ENCODE peak calls at places on chromosome 19, in five cellular contexts. One of them, this sample, is unnamed.

GRCh38 chr19:24166055-24166454 is 79.1 kb downstream of the ZNF254 start:
- DNase-seq in NCI-H1105 treated with DMSO at 0.1 percent for 48 hours: no peak
- DNase-seq in HFFc6: peak
- DNase-seq in progenitor cell of endocrine pancreas: no peak
- DNase-seq in mesenteric fat pad: no peak
- DNase-seq in this sample: peak

GRCh38 chr19:46776927-46777911 is 11.2 kb downstream of the SLC1A5 start:
- DNase-seq in NCI-H1105 treated with DMSO at 0.1 percent for 48 hours: no peak
- DNase-seq in mesenteric fat pad: no peak
- DNase-seq in HFFc6: no peak
- DNase-seq in progenitor cell of endocrine pancreas: no peak
- DNase-seq in this sample: no peak

GRCh38 chr19:42023121-42023942 is 29.3 kb upstream of the ATP1A3 start:
- DNase-seq in NCI-H1105 treated with DMSO at 0.1 percent for 48 hours: no peak
- DNase-seq in HFFc6: peak
- DNase-seq in progenitor cell of endocrine pancreas: no peak
- DNase-seq in mesenteric fat pad: no peak
- DNase-seq in this sample: no peak

GRCh38 chr19:38670921-38671398 is 23.5 kb downstream of the ACTN4 start:
- DNase-seq in progenitor cell of endocrine pancreas: no peak
- DNase-seq in HFFc6: peak
- DNase-seq in NCI-H1105 treated with DMSO at 0.1 percent for 48 hours: no peak
- DNase-seq in mesenteric fat pad: no peak
- DNase-seq in this sample: no peak

GRCh38 chr19:37948362-37948761 is 41.4 kb downstream of the SIPA1L3 start:
- DNase-seq in HFFc6: no peak
- DNase-seq in mesenteric fat pad: no peak
- DNase-seq in progenitor cell of endocrine pancreas: no peak
- DNase-seq in NCI-H1105 treated with DMSO at 0.1 percent for 48 hours: no peak
- DNase-seq in this sample: peak

GRCh38 chr19:56896041-56896440 is 55.5 kb upstream of the PEG3 start:
- DNase-seq in HFFc6: no peak
- DNase-seq in NCI-H1105 treated with DMSO at 0.1 percent for 48 hours: no peak
- DNase-seq in progenitor cell of endocrine pancreas: no peak
- DNase-seq in mesenteric fat pad: peak
- DNase-seq in this sample: no peak

GRCh38 chr19:58227964-58228583 is 640 bp upstream of the ZNF544 start:
- DNase-seq in NCI-H1105 treated with DMSO at 0.1 percent for 48 hours: no peak
- DNase-seq in HFFc6: no peak
- DNase-seq in mesenteric fat pad: no peak
- DNase-seq in progenitor cell of endocrine pancreas: no peak
- DNase-seq in this sample: peak

GRCh38 chr19:48784527-48784926 is 26.3 kb downstream of the BCAT2 start:
- DNase-seq in mesenteric fat pad: no peak
- DNase-seq in NCI-H1105 treated with DMSO at 0.1 percent for 48 hours: no peak
- DNase-seq in HFFc6: no peak
- DNase-seq in progenitor cell of endocrine pancreas: no peak
- DNase-seq in this sample: no peak

GRCh38 chr19:12796146-12797071 is 5.1 kb downstream of the JUNB start:
- DNase-seq in HFFc6: peak
- DNase-seq in mesenteric fat pad: no peak
- DNase-seq in NCI-H1105 treated with DMSO at 0.1 percent for 48 hours: peak
- DNase-seq in progenitor cell of endocrine pancreas: peak
- DNase-seq in this sample: peak

GRCh38 chr19:48926909-48927308 is 6.6 kb upstream of the DHDH start:
- DNase-seq in NCI-H1105 treated with DMSO at 0.1 percent for 48 hours: no peak
- DNase-seq in progenitor cell of endocrine pancreas: no peak
- DNase-seq in HFFc6: peak
- DNase-seq in mesenteric fat pad: no peak
- DNase-seq in this sample: peak

GRCh38 chr19:41870401-41870873 is 6.6 kb upstream of the CD79A start:
- DNase-seq in HFFc6: peak
- DNase-seq in mesenteric fat pad: no peak
- DNase-seq in progenitor cell of endocrine pancreas: no peak
- DNase-seq in NCI-H1105 treated with DMSO at 0.1 percent for 48 hours: no peak
- DNase-seq in this sample: peak

GRCh38 chr19:35712529-35712909 is 5.3 kb upstream of the KMT2B start:
- DNase-seq in HFFc6: no peak
- DNase-seq in mesenteric fat pad: no peak
- DNase-seq in progenitor cell of endocrine pancreas: no peak
- DNase-seq in NCI-H1105 treated with DMSO at 0.1 percent for 48 hours: no peak
- DNase-seq in this sample: no peak

GRCh38 chr19:738509-739128 is 12.3 kb upstream of the MISP start:
- DNase-seq in mesenteric fat pad: no peak
- DNase-seq in progenitor cell of endocrine pancreas: no peak
- DNase-seq in NCI-H1105 treated with DMSO at 0.1 percent for 48 hours: no peak
- DNase-seq in HFFc6: no peak
- DNase-seq in this sample: no peak

GRCh38 chr19:6644796-6645195 is 25.2 kb downstream of the TNFSF14 start:
- DNase-seq in mesenteric fat pad: no peak
- DNase-seq in NCI-H1105 treated with DMSO at 0.1 percent for 48 hours: no peak
- DNase-seq in progenitor cell of endocrine pancreas: no peak
- DNase-seq in HFFc6: no peak
- DNase-seq in this sample: no peak

GRCh38 chr19:54351474-54351873 is 12.5 kb upstream of the LILRA4 start:
- DNase-seq in progenitor cell of endocrine pancreas: no peak
- DNase-seq in NCI-H1105 treated with DMSO at 0.1 percent for 48 hours: no peak
- DNase-seq in HFFc6: no peak
- DNase-seq in mesenteric fat pad: no peak
- DNase-seq in this sample: no peak

GRCh38 chr19:1942078-1942933 is 1.3 kb downstream of the CSNK1G2 start:
- DNase-seq in NCI-H1105 treated with DMSO at 0.1 percent for 48 hours: peak
- DNase-seq in HFFc6: peak
- DNase-seq in progenitor cell of endocrine pancreas: peak
- DNase-seq in mesenteric fat pad: no peak
- DNase-seq in this sample: peak

GRCh38 chr19:3722443-3723109 is 14.4 kb downstream of the TJP3 start:
- DNase-seq in progenitor cell of endocrine pancreas: peak
- DNase-seq in mesenteric fat pad: no peak
- DNase-seq in HFFc6: no peak
- DNase-seq in NCI-H1105 treated with DMSO at 0.1 percent for 48 hours: no peak
- DNase-seq in this sample: no peak

GRCh38 chr19:7869453-7869909 is 4.7 kb downstream of the PRR36 start:
- DNase-seq in progenitor cell of endocrine pancreas: no peak
- DNase-seq in HFFc6: no peak
- DNase-seq in mesenteric fat pad: no peak
- DNase-seq in NCI-H1105 treated with DMSO at 0.1 percent for 48 hours: peak
- DNase-seq in this sample: peak

GRCh38 chr19:46624958-46625661 is at the start of gene PTGIR:
- DNase-seq in mesenteric fat pad: no peak
- DNase-seq in NCI-H1105 treated with DMSO at 0.1 percent for 48 hours: no peak
- DNase-seq in progenitor cell of endocrine pancreas: no peak
- DNase-seq in HFFc6: peak
- DNase-seq in this sample: no peak

GRCh38 chr19:50158577-50158976 is 4.5 kb downstream of the IZUMO2 start:
- DNase-seq in mesenteric fat pad: no peak
- DNase-seq in progenitor cell of endocrine pancreas: no peak
- DNase-seq in HFFc6: no peak
- DNase-seq in NCI-H1105 treated with DMSO at 0.1 percent for 48 hours: no peak
- DNase-seq in this sample: no peak

GRCh38 chr19:54137913-54138776 is 583 bp downstream of the CNOT3 start:
- DNase-seq in progenitor cell of endocrine pancreas: peak
- DNase-seq in mesenteric fat pad: no peak
- DNase-seq in HFFc6: no peak
- DNase-seq in NCI-H1105 treated with DMSO at 0.1 percent for 48 hours: no peak
- DNase-seq in this sample: peak

GRCh38 chr19:47399198-47399597 is 20.1 kb downstream of the MEIS3 start:
- DNase-seq in HFFc6: no peak
- DNase-seq in mesenteric fat pad: no peak
- DNase-seq in progenitor cell of endocrine pancreas: no peak
- DNase-seq in NCI-H1105 treated with DMSO at 0.1 percent for 48 hours: no peak
- DNase-seq in this sample: no peak

GRCh38 chr19:6577410-6578125 is 13.4 kb downstream of the CD70 start:
- DNase-seq in NCI-H1105 treated with DMSO at 0.1 percent for 48 hours: no peak
- DNase-seq in progenitor cell of endocrine pancreas: no peak
- DNase-seq in mesenteric fat pad: no peak
- DNase-seq in HFFc6: no peak
- DNase-seq in this sample: no peak

GRCh38 chr19:29622191-29623070 is 16.3 kb downstream of the POP4 start:
- DNase-seq in HFFc6: no peak
- DNase-seq in progenitor cell of endocrine pancreas: no peak
- DNase-seq in mesenteric fat pad: no peak
- DNase-seq in NCI-H1105 treated with DMSO at 0.1 percent for 48 hours: no peak
- DNase-seq in this sample: peak

GRCh38 chr19:17337675-17338439 is 504 bp downstream of the GTPBP3 start:
- DNase-seq in NCI-H1105 treated with DMSO at 0.1 percent for 48 hours: no peak
- DNase-seq in mesenteric fat pad: no peak
- DNase-seq in HFFc6: no peak
- DNase-seq in progenitor cell of endocrine pancreas: no peak
- DNase-seq in this sample: peak

GRCh38 chr19:16847407-16847806 is 18.2 kb downstream of the SIN3B start:
- DNase-seq in progenitor cell of endocrine pancreas: no peak
- DNase-seq in HFFc6: no peak
- DNase-seq in NCI-H1105 treated with DMSO at 0.1 percent for 48 hours: no peak
- DNase-seq in mesenteric fat pad: no peak
- DNase-seq in this sample: no peak

GRCh38 chr19:49357186-49357585 is 5.0 kb downstream of the TEAD2 start:
- DNase-seq in HFFc6: no peak
- DNase-seq in progenitor cell of endocrine pancreas: no peak
- DNase-seq in mesenteric fat pad: no peak
- DNase-seq in NCI-H1105 treated with DMSO at 0.1 percent for 48 hours: no peak
- DNase-seq in this sample: no peak

GRCh38 chr19:1856698-1857603 is 6.4 kb downstream of the KLF16 start:
- DNase-seq in NCI-H1105 treated with DMSO at 0.1 percent for 48 hours: no peak
- DNase-seq in HFFc6: peak
- DNase-seq in progenitor cell of endocrine pancreas: peak
- DNase-seq in mesenteric fat pad: peak
- DNase-seq in this sample: peak

GRCh38 chr19:50190439-50190891 is 13.0 kb upstream of the MYH14 start:
- DNase-seq in NCI-H1105 treated with DMSO at 0.1 percent for 48 hours: no peak
- DNase-seq in HFFc6: no peak
- DNase-seq in progenitor cell of endocrine pancreas: no peak
- DNase-seq in mesenteric fat pad: no peak
- DNase-seq in this sample: peak

GRCh38 chr19:12478234-12478941 is 6.2 kb downstream of the ZNF709 start:
- DNase-seq in NCI-H1105 treated with DMSO at 0.1 percent for 48 hours: no peak
- DNase-seq in mesenteric fat pad: no peak
- DNase-seq in progenitor cell of endocrine pancreas: no peak
- DNase-seq in HFFc6: no peak
- DNase-seq in this sample: no peak

GRCh38 chr19:33245948-33246728 is 20.5 kb upstream of the SLC7A10 start:
- DNase-seq in NCI-H1105 treated with DMSO at 0.1 percent for 48 hours: no peak
- DNase-seq in mesenteric fat pad: no peak
- DNase-seq in HFFc6: no peak
- DNase-seq in progenitor cell of endocrine pancreas: no peak
- DNase-seq in this sample: no peak

GRCh38 chr19:49848938-49849337 is 2.0 kb upstream of the PTOV1 start:
- DNase-seq in NCI-H1105 treated with DMSO at 0.1 percent for 48 hours: no peak
- DNase-seq in HFFc6: no peak
- DNase-seq in mesenteric fat pad: no peak
- DNase-seq in progenitor cell of endocrine pancreas: no peak
- DNase-seq in this sample: no peak

GRCh38 chr19:45767881-45768643 is 990 bp downstream of the SIX5 start:
- DNase-seq in progenitor cell of endocrine pancreas: peak
- DNase-seq in mesenteric fat pad: no peak
- DNase-seq in HFFc6: no peak
- DNase-seq in NCI-H1105 treated with DMSO at 0.1 percent for 48 hours: peak
- DNase-seq in this sample: peak

GRCh38 chr19:728011-728410 is 19.3 kb downstream of the PALM start:
- DNase-seq in mesenteric fat pad: no peak
- DNase-seq in progenitor cell of endocrine pancreas: no peak
- DNase-seq in NCI-H1105 treated with DMSO at 0.1 percent for 48 hours: no peak
- DNase-seq in HFFc6: no peak
- DNase-seq in this sample: no peak

GRCh38 chr19:32662186-32662585 is 12.8 kb downstream of the ANKRD27 start:
- DNase-seq in mesenteric fat pad: no peak
- DNase-seq in HFFc6: peak
- DNase-seq in NCI-H1105 treated with DMSO at 0.1 percent for 48 hours: no peak
- DNase-seq in progenitor cell of endocrine pancreas: no peak
- DNase-seq in this sample: peak

GRCh38 chr19:49552749-49553148 is 24.9 kb downstream of the RCN3 start:
- DNase-seq in NCI-H1105 treated with DMSO at 0.1 percent for 48 hours: no peak
- DNase-seq in progenitor cell of endocrine pancreas: no peak
- DNase-seq in HFFc6: no peak
- DNase-seq in mesenteric fat pad: no peak
- DNase-seq in this sample: no peak

GRCh38 chr19:609001-609340 is 19.3 kb downstream of the HCN2 start:
- DNase-seq in NCI-H1105 treated with DMSO at 0.1 percent for 48 hours: no peak
- DNase-seq in HFFc6: no peak
- DNase-seq in progenitor cell of endocrine pancreas: no peak
- DNase-seq in mesenteric fat pad: no peak
- DNase-seq in this sample: no peak

GRCh38 chr19:6948884-6949283 is 61.5 kb downstream of the ADGRE1 start:
- DNase-seq in mesenteric fat pad: no peak
- DNase-seq in NCI-H1105 treated with DMSO at 0.1 percent for 48 hours: no peak
- DNase-seq in HFFc6: no peak
- DNase-seq in progenitor cell of endocrine pancreas: no peak
- DNase-seq in this sample: no peak

GRCh38 chr19:2554856-2555255 is 78.9 kb downstream of the GADD45B start:
- DNase-seq in NCI-H1105 treated with DMSO at 0.1 percent for 48 hours: no peak
- DNase-seq in progenitor cell of endocrine pancreas: no peak
- DNase-seq in mesenteric fat pad: no peak
- DNase-seq in HFFc6: peak
- DNase-seq in this sample: peak